ENCODE peak calls at places on chromosomes 3 and 15, in seven cellular contexts. One of them, this sample, is unnamed.

GRCh38 chr3:16048435-16049318 is 125.8 kb upstream of the GALNT15 start:
- DNase-seq in fibroblast of lung: peak
- DNase-seq in astrocyte: no peak
- DNase-seq in retinal pigment epithelial cell: no peak
- DNase-seq in cardiac muscle cell: peak
- DNase-seq in left lung: no peak
- DNase-seq in choroid plexus epithelial cell: peak
- DNase-seq in this sample: no peak

GRCh38 chr15:44501768-44502366 is 35.1 kb upstream of the EIF3J start:
- DNase-seq in fibroblast of lung: peak
- DNase-seq in astrocyte: peak
- DNase-seq in retinal pigment epithelial cell: no peak
- DNase-seq in cardiac muscle cell: peak
- DNase-seq in left lung: no peak
- DNase-seq in choroid plexus epithelial cell: peak
- DNase-seq in this sample: no peak

GRCh38 chr3:18335202-18335601 is 89.9 kb downstream of the SATB1 start:
- DNase-seq in fibroblast of lung: no peak
- DNase-seq in astrocyte: no peak
- DNase-seq in retinal pigment epithelial cell: no peak
- DNase-seq in cardiac muscle cell: no peak
- DNase-seq in left lung: no peak
- DNase-seq in choroid plexus epithelial cell: no peak
- DNase-seq in this sample: no peak

GRCh38 chr15:58758141-58758540 is 8.6 kb upstream of the ADAM10 start:
- DNase-seq in fibroblast of lung: peak
- DNase-seq in astrocyte: no peak
- DNase-seq in retinal pigment epithelial cell: no peak
- DNase-seq in cardiac muscle cell: peak
- DNase-seq in left lung: no peak
- DNase-seq in choroid plexus epithelial cell: peak
- DNase-seq in this sample: no peak

GRCh38 chr3:69009559-69010410 is 3.7 kb downstream of the EOGT start:
- DNase-seq in fibroblast of lung: peak
- DNase-seq in astrocyte: peak
- DNase-seq in retinal pigment epithelial cell: peak
- DNase-seq in cardiac muscle cell: peak
- DNase-seq in left lung: no peak
- DNase-seq in choroid plexus epithelial cell: peak
- DNase-seq in this sample: no peak

GRCh38 chr3:33915796-33916589 is 117.6 kb downstream of the PDCD6IP start:
- DNase-seq in fibroblast of lung: peak
- DNase-seq in astrocyte: peak
- DNase-seq in retinal pigment epithelial cell: no peak
- DNase-seq in cardiac muscle cell: peak
- DNase-seq in left lung: no peak
- DNase-seq in choroid plexus epithelial cell: peak
- DNase-seq in this sample: no peak

GRCh38 chr15:67826717-67827560 is 1.6 kb downstream of the SKOR1 start:
- DNase-seq in fibroblast of lung: no peak
- DNase-seq in astrocyte: no peak
- DNase-seq in retinal pigment epithelial cell: no peak
- DNase-seq in cardiac muscle cell: no peak
- DNase-seq in left lung: no peak
- DNase-seq in choroid plexus epithelial cell: no peak
- DNase-seq in this sample: no peak

GRCh38 chr3:196569003-196569516 is 600 bp downstream of the FBXO45 start:
- DNase-seq in fibroblast of lung: peak
- DNase-seq in astrocyte: peak
- DNase-seq in retinal pigment epithelial cell: peak
- DNase-seq in cardiac muscle cell: peak
- DNase-seq in left lung: peak
- DNase-seq in choroid plexus epithelial cell: peak
- DNase-seq in this sample: no peak

GRCh38 chr3:50708620-50709019 is 33.9 kb downstream of the DOCK3 start:
- DNase-seq in fibroblast of lung: no peak
- DNase-seq in astrocyte: no peak
- DNase-seq in retinal pigment epithelial cell: no peak
- DNase-seq in cardiac muscle cell: no peak
- DNase-seq in left lung: no peak
- DNase-seq in choroid plexus epithelial cell: no peak
- DNase-seq in this sample: no peak

GRCh38 chr3:195546130-195546560 is 3.0 kb upstream of the PPP1R2 start:
- DNase-seq in fibroblast of lung: peak
- DNase-seq in astrocyte: peak
- DNase-seq in retinal pigment epithelial cell: no peak
- DNase-seq in cardiac muscle cell: peak
- DNase-seq in left lung: no peak
- DNase-seq in choroid plexus epithelial cell: peak
- DNase-seq in this sample: peak

GRCh38 chr3:65436580-65436979 is 602.1 kb downstream of the MAGI1 start:
- DNase-seq in fibroblast of lung: peak
- DNase-seq in astrocyte: no peak
- DNase-seq in retinal pigment epithelial cell: no peak
- DNase-seq in cardiac muscle cell: peak
- DNase-seq in left lung: no peak
- DNase-seq in choroid plexus epithelial cell: peak
- DNase-seq in this sample: no peak

DNA sequence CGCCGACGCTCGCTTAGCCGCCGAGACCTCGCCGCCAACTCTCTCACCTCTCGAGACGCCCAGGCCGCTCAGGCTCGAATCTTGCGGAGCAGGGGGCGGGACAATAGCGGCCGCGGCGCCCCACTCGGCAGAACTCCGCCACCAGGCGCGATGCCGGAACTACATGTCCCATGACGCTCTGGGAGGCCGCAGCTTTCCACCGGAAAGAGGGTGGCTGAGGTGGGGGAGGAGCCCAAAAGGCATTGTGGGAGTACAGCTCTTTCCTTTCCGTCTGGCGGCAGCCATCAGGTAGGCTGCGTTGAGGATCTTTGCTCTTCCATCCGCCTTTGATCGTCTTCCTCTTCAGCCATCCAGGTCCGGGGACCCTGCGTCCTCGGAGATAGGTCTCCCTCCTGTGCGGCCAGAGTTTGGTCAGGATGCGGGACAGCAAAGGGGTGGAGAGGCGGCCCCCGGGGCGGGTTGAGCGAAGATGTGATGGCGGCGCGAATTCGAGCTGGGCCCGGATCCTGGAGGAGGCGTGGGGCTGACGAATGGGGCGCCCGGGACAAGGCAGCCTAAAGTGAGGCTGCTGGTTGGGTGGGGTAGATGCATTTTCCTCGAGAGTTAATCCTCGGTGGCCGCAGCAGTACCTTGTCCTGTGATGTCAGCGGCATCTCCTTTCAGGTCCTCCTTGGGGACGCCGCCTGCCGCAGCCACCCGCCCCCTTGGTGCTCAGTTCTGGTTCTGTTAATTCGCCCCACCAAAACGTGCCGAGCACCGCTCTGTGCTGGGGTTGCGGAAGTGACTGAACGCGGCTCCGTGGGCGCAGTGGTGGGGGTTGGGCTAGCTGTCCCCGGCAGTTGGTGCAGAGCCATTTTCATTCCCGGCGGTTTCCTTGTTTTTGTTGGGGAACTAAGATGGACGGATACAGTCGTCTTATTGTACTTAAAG is at the start of the genes NKIRAS1 and RPL15:
- DNase-seq in fibroblast of lung: peak
- DNase-seq in astrocyte: peak
- DNase-seq in retinal pigment epithelial cell: peak
- DNase-seq in cardiac muscle cell: peak
- DNase-seq in left lung: peak
- DNase-seq in choroid plexus epithelial cell: peak
- DNase-seq in this sample: no peak
- TF ChIP-seq CTCF in fibroblast of lung: peak
- TF ChIP-seq CTCF in astrocyte: no peak
- TF ChIP-seq CTCF in retinal pigment epithelial cell: peak
- TF ChIP-seq CTCF in cardiac muscle cell: peak
- TF ChIP-seq CTCF in left lung: peak
- TF ChIP-seq CTCF in choroid plexus epithelial cell: peak
- TF ChIP-seq CTCF in this sample: peak

GRCh38 chr3:186360779-186361178 is 1.3 kb downstream of the DGKG start:
- DNase-seq in fibroblast of lung: no peak
- DNase-seq in astrocyte: no peak
- DNase-seq in retinal pigment epithelial cell: no peak
- DNase-seq in cardiac muscle cell: no peak
- DNase-seq in left lung: no peak
- DNase-seq in choroid plexus epithelial cell: no peak
- DNase-seq in this sample: no peak
- H3K4me3 ChIP-seq in fibroblast of lung: no peak
- H3K4me3 ChIP-seq in astrocyte: no peak
- H3K4me3 ChIP-seq in retinal pigment epithelial cell: no peak
- H3K4me3 ChIP-seq in cardiac muscle cell: peak
- H3K4me3 ChIP-seq in left lung: peak
- H3K4me3 ChIP-seq in choroid plexus epithelial cell: no peak
- H3K4me3 ChIP-seq in this sample: peak

GRCh38 chr15:82624438-82624837 is 22.7 kb downstream of the CPEB1 start:
- DNase-seq in fibroblast of lung: no peak
- DNase-seq in astrocyte: no peak
- DNase-seq in retinal pigment epithelial cell: no peak
- DNase-seq in cardiac muscle cell: no peak
- DNase-seq in left lung: no peak
- DNase-seq in choroid plexus epithelial cell: no peak
- DNase-seq in this sample: no peak

GRCh38 chr15:82625136-82625535 is 22.0 kb downstream of the CPEB1 start:
- DNase-seq in fibroblast of lung: no peak
- DNase-seq in astrocyte: peak
- DNase-seq in retinal pigment epithelial cell: no peak
- DNase-seq in cardiac muscle cell: no peak
- DNase-seq in left lung: no peak
- DNase-seq in choroid plexus epithelial cell: no peak
- DNase-seq in this sample: no peak

GRCh38 chr15:82621970-82622369 is 25.2 kb downstream of the CPEB1 start:
- DNase-seq in fibroblast of lung: no peak
- DNase-seq in astrocyte: no peak
- DNase-seq in retinal pigment epithelial cell: no peak
- DNase-seq in cardiac muscle cell: no peak
- DNase-seq in left lung: no peak
- DNase-seq in choroid plexus epithelial cell: no peak
- DNase-seq in this sample: no peak

GRCh38 chr15:82624008-82624407 is 23.2 kb downstream of the CPEB1 start:
- DNase-seq in fibroblast of lung: no peak
- DNase-seq in astrocyte: peak
- DNase-seq in retinal pigment epithelial cell: no peak
- DNase-seq in cardiac muscle cell: no peak
- DNase-seq in left lung: no peak
- DNase-seq in choroid plexus epithelial cell: no peak
- DNase-seq in this sample: no peak
- TF ChIP-seq CTCF in fibroblast of lung: no peak
- TF ChIP-seq CTCF in astrocyte: no peak
- TF ChIP-seq CTCF in retinal pigment epithelial cell: no peak
- TF ChIP-seq CTCF in cardiac muscle cell: no peak
- TF ChIP-seq CTCF in left lung: no peak
- TF ChIP-seq CTCF in choroid plexus epithelial cell: no peak
- TF ChIP-seq CTCF in this sample: no peak

GRCh38 chr3:116443096-116443793 is 2.0 kb downstream of the LSAMP start:
- DNase-seq in fibroblast of lung: peak
- DNase-seq in astrocyte: peak
- DNase-seq in retinal pigment epithelial cell: no peak
- DNase-seq in cardiac muscle cell: peak
- DNase-seq in left lung: no peak
- DNase-seq in choroid plexus epithelial cell: peak
- DNase-seq in this sample: no peak
- H3K4me3 ChIP-seq in fibroblast of lung: no peak
- H3K4me3 ChIP-seq in astrocyte: peak
- H3K4me3 ChIP-seq in retinal pigment epithelial cell: no peak
- H3K4me3 ChIP-seq in cardiac muscle cell: no peak
- H3K4me3 ChIP-seq in left lung: peak
- H3K4me3 ChIP-seq in choroid plexus epithelial cell: peak
- H3K4me3 ChIP-seq in this sample: no peak

GRCh38 chr3:184361932-184362667 is 590 bp downstream of the POLR2H start:
- DNase-seq in fibroblast of lung: peak
- DNase-seq in astrocyte: peak
- DNase-seq in retinal pigment epithelial cell: no peak
- DNase-seq in cardiac muscle cell: peak
- DNase-seq in left lung: peak
- DNase-seq in choroid plexus epithelial cell: peak
- DNase-seq in this sample: peak

GRCh38 chr3:184361532-184361931 is at the start of the genes CLCN2 and POLR2H:
- DNase-seq in fibroblast of lung: peak
- DNase-seq in astrocyte: no peak
- DNase-seq in retinal pigment epithelial cell: no peak
- DNase-seq in cardiac muscle cell: peak
- DNase-seq in left lung: peak
- DNase-seq in choroid plexus epithelial cell: peak
- DNase-seq in this sample: no peak

GRCh38 chr3:184360070-184360833 is 1.2 kb downstream of the CLCN2 start:
- DNase-seq in fibroblast of lung: no peak
- DNase-seq in astrocyte: no peak
- DNase-seq in retinal pigment epithelial cell: no peak
- DNase-seq in cardiac muscle cell: no peak
- DNase-seq in left lung: no peak
- DNase-seq in choroid plexus epithelial cell: no peak
- DNase-seq in this sample: no peak

GRCh38 chr3:184359610-184360009 is 1.8 kb downstream of the CLCN2 start:
- DNase-seq in fibroblast of lung: no peak
- DNase-seq in astrocyte: no peak
- DNase-seq in retinal pigment epithelial cell: no peak
- DNase-seq in cardiac muscle cell: no peak
- DNase-seq in left lung: no peak
- DNase-seq in choroid plexus epithelial cell: no peak
- DNase-seq in this sample: no peak

GRCh38 chr3:184360834-184361531 is 422 bp downstream of the CLCN2 start:
- DNase-seq in fibroblast of lung: no peak
- DNase-seq in astrocyte: no peak
- DNase-seq in retinal pigment epithelial cell: no peak
- DNase-seq in cardiac muscle cell: no peak
- DNase-seq in left lung: no peak
- DNase-seq in choroid plexus epithelial cell: no peak
- DNase-seq in this sample: no peak
- TF ChIP-seq CTCF in fibroblast of lung: no peak
- TF ChIP-seq CTCF in astrocyte: no peak
- TF ChIP-seq CTCF in retinal pigment epithelial cell: no peak
- TF ChIP-seq CTCF in cardiac muscle cell: no peak
- TF ChIP-seq CTCF in left lung: no peak
- TF ChIP-seq CTCF in choroid plexus epithelial cell: no peak
- TF ChIP-seq CTCF in this sample: no peak

DNA sequence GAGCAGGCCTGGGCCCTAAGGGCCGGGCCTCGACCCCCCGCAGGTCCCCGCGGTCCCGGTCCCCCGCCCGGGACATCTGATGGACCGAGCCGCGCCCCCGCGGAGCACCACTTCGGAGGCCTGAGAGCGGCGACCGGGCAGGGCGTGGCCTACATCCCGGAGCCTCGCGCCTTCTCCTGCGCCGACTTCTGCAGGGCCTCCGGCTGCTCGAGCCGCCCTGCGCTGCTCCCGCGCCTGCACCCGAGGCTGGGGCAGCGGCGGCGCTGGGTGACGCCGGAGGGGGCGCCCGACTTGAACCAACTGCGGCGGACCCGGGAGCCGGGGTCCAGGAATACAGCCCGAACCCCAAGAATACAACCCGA is 14.9 kb upstream of the GP9 start:
- DNase-seq in fibroblast of lung: no peak
- DNase-seq in astrocyte: no peak
- DNase-seq in retinal pigment epithelial cell: no peak
- DNase-seq in cardiac muscle cell: no peak
- DNase-seq in left lung: no peak
- DNase-seq in choroid plexus epithelial cell: no peak
- DNase-seq in this sample: no peak
- H3K4me3 ChIP-seq in fibroblast of lung: peak
- H3K4me3 ChIP-seq in astrocyte: no peak
- H3K4me3 ChIP-seq in retinal pigment epithelial cell: no peak
- H3K4me3 ChIP-seq in cardiac muscle cell: no peak
- H3K4me3 ChIP-seq in left lung: peak
- H3K4me3 ChIP-seq in choroid plexus epithelial cell: no peak
- H3K4me3 ChIP-seq in this sample: no peak